ENCODE peak calls at places on chromosomes 5 and 9, in ten cellular contexts. B is mammary epithelial cell, G is fibroblast of lung, J is SK-N-MC, W is HCT116, R is GM23248, O is neuronal stem cell, D is mesendoderm, L is IMR-90, Q is colonic mucosa. P is an unnamed sample.

GRCh38 chr5:71482132-71482531 is 26.7 kb downstream of the BDP1 start:
- DNase-seq in B (peak), G (peak), J (no peak), W (no peak), R (peak), O (no peak), D (no peak), L (peak), Q (peak), P (no peak)

GRCh38 chr5:68041293-68041692 is 174.3 kb upstream of the PIK3R1 start:
- DNase-seq in B (no peak), G (no peak), J (no peak), W (no peak), R (no peak), O (no peak), D (no peak), L (no peak), Q (no peak), P (no peak)

GRCh38 chr5:133409210-133409674 is 203.1 kb downstream of the FSTL4 start:
- DNase-seq in B (no peak), G (no peak), J (no peak), W (no peak), R (no peak), O (no peak), D (no peak), L (no peak), Q (no peak), P (no peak)

GRCh38 chr5:76337949-76338589 is 65.0 kb upstream of the IQGAP2 start:
- DNase-seq in B (peak), G (peak), J (no peak), W (peak), R (peak), O (peak), D (peak), L (peak), Q (peak), P (no peak)

GRCh38 chr9:68562456-68562855 is 21.8 kb upstream of the TMEM252 start:
- DNase-seq in B (no peak), G (no peak), J (no peak), W (no peak), R (no peak), O (no peak), D (peak), L (no peak), Q (no peak), P (no peak)

GRCh38 chr9:73270967-73271722 is 119.5 kb downstream of the ANXA1 start:
- DNase-seq in B (peak), G (peak), J (peak), W (peak), R (peak), O (no peak), D (no peak), L (peak), Q (no peak), P (no peak)

GRCh38 chr9:136016882-136017812 is 56.0 kb upstream of the UBAC1 start:
- DNase-seq in B (no peak), G (no peak), J (no peak), W (no peak), R (no peak), O (no peak), D (no peak), L (no peak), Q (no peak), P (peak)

GRCh38 chr9:127816728-127817127 is 14.0 kb downstream of the FPGS start:
- DNase-seq in B (no peak), G (no peak), J (no peak), W (no peak), R (no peak), O (no peak), D (no peak), L (no peak), Q (no peak), P (no peak)

GRCh38 chr5:81069965-81070364 is 109.8 kb downstream of the RASGRF2 start:
- DNase-seq in B (no peak), G (no peak), J (no peak), W (no peak), R (no peak), O (no peak), D (no peak), L (no peak), Q (no peak), P (no peak)

GRCh38 chr9:71544464-71544863 is 223.8 kb downstream of the CEMIP2 start:
- DNase-seq in B (no peak), G (no peak), J (no peak), W (no peak), R (no peak), O (no peak), D (no peak), L (no peak), Q (no peak), P (no peak)

GRCh38 chr5:18043344-18043743 is 409.1 kb downstream of the TAF11L14 start:
- DNase-seq in B (peak), G (no peak), J (no peak), W (no peak), R (no peak), O (no peak), D (peak), L (no peak), Q (no peak), P (no peak)

DNA sequence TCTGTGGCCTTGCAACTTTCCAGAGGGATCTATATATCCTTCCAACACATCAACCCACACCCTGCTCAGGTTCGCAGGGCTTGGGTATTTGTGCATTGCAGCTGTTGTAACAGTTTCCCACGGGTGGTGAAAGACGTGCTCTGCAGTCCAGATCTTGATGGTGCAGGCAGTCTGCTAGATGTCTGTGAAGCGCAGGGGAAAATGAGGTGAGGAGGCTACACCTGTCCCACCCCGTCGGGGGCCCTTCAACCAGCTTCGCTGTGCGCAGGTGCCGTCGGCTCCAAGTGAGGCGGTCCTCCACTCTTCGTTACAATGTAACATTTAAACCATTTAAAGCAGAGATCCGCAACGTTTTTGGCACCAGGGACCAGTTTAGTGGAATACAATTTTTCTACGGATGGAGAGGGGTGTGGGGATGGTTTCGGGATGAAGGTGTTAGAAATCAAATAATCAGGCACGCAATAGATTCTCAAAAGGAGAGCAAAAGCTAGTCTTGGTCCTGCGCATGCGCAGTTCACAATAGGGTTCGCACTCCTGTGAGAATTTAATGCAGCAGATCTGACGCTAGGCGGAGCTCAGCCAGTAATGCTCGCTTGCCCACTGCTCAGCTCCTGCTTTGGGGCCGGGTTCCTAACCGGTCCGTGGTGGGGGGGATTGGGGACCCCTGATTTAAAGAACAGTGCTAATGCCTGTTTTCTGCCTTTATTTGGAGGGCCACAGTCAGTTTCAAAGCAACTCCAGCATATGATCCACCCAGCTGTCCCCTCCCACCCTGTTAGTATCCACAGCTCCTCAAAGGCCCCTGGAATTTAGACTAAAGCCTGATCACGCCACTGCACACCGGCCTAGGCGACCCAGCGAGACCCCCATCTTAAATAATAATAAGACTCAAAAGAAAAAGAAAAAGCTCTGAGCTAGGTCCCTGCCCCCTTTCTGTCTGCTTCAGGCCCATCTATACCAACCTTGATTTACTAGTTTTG is 97.1 kb upstream of the SELENOP start:
- DNase-seq in B (peak), G (peak), J (peak), W (peak), R (peak), O (peak), D (peak), L (peak), Q (peak), P (peak)
- H3K9ac ChIP-seq in B (no peak), G (no peak), J (peak), W (no peak), R (peak), O (no peak), D (peak), L (no peak), Q (no peak), P (peak)

DNA sequence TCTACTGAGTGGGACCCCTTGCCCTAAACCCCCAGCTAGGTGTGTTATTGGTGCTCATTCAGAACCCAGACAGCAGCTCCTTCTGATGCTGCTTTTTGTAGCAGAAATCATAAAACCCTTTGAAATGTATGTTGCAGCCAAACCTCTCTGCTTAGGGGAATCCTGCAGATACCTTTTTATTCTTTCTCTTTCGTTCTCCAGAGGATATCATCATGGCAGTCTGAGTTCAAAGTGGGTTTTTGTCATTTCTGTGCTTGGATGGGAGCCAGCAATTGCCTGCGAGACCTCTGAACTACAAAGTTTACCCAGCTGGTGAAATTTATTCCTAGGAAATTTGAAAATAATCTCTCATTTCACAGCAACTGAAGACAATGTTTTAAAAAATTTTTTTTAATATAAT is 42.0 kb upstream of the ACTBL2 start:
- DNase-seq in B (no peak), G (no peak), J (no peak), W (no peak), R (no peak), O (no peak), D (no peak), L (no peak), Q (no peak), P (no peak)
- H3K27ac ChIP-seq in B (no peak), G (no peak), J (no peak), W (no peak), R (no peak), O (peak), D (no peak), L (no peak), Q (no peak), P (no peak)

GRCh38 chr9:27467486-27467885 is 56.6 kb upstream of the IFNK start:
- DNase-seq in B (peak), G (no peak), J (no peak), W (no peak), R (no peak), O (no peak), D (no peak), L (no peak), Q (no peak), P (no peak)

GRCh38 chr9:27469583-27469982 is 54.5 kb upstream of the IFNK start:
- DNase-seq in B (no peak), G (no peak), J (no peak), W (no peak), R (no peak), O (no peak), D (no peak), L (no peak), Q (no peak), P (no peak)

GRCh38 chr9:27468450-27469110 is 55.5 kb upstream of the IFNK start:
- DNase-seq in B (no peak), G (no peak), J (no peak), W (no peak), R (no peak), O (no peak), D (no peak), L (no peak), Q (no peak), P (no peak)

GRCh38 chr9:27470291-27470805 is 53.7 kb upstream of the IFNK start:
- DNase-seq in B (no peak), G (no peak), J (no peak), W (no peak), R (no peak), O (no peak), D (no peak), L (no peak), Q (no peak), P (no peak)

DNA sequence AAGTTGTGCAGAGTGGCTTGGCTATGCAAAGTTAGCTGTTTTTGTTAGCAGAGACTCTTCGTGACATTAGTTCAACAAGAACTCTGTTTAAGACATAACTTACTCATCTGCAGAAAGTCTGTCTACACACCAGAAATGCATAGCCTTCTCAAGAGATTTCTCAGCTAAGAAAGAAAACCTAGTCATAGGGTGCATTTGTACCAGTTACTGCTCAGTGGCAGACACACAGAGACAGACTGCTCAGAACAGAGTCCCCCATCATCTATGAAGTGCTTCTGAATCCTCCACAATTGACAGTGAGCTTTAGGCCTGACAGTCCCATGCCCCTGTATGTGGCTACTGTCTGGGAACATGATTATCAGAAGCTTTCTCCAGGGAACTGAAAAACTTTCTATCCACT is 56.1 kb upstream of the IFNK start:
- DNase-seq in B (no peak), G (no peak), J (no peak), W (no peak), R (no peak), O (no peak), D (no peak), L (no peak), Q (no peak), P (no peak)
- H3K9ac ChIP-seq in B (no peak), G (no peak), J (no peak), W (no peak), R (no peak), O (no peak), D (no peak), L (no peak), Q (no peak), P (no peak)

GRCh38 chr5:439181-439580 is 3.8 kb upstream of the EXOC3 start:
- DNase-seq in B (no peak), G (no peak), J (no peak), W (no peak), R (no peak), O (no peak), D (no peak), L (no peak), Q (no peak), P (no peak)
- H3K27ac ChIP-seq in B (no peak), G (no peak), J (no peak), W (no peak), R (no peak), O (no peak), D (no peak), L (no peak), Q (no peak), P (no peak)

DNA sequence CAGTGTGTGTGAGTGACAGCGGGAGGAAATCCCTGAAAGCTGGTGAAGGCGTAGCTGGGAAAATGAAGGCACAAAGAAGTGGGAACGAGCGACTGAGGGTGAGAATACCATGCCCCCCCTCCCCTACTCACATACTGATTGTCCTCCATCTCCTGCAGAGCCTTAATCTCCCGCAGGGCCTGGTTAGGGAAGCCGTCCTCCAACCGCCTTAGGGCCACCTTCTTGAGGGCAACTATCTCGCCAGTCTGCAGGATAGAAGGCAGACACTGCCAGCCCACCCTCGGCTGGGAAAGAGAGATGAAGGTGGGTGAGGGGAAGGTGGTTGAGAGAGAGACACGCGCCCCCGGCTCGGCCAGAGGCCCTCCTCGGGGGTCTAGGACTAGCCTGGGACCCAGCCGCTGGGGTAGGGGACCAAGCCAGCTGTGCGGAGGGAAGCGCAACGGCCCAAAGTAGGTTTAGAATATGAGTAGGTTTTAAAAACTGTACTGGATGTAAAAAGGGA is 491 bp downstream of the CDK20 start:
- DNase-seq in B (peak), G (no peak), J (no peak), W (no peak), R (no peak), O (peak), D (peak), L (no peak), Q (no peak), P (no peak)
- H3K9ac ChIP-seq in B (peak), G (peak), J (peak), W (peak), R (peak), O (peak), D (peak), L (peak), Q (peak), P (peak)

GRCh38 chr9:21616082-21616778 is 134.1 kb upstream of the IFNE start:
- DNase-seq in B (peak), G (peak), J (no peak), W (peak), R (peak), O (no peak), D (peak), L (peak), Q (no peak), P (no peak)
- H3K27ac ChIP-seq in B (peak), G (peak), J (peak), W (peak), R (peak), O (no peak), D (no peak), L (peak), Q (no peak), P (no peak)

GRCh38 chr9:137236238-137236935 is 4.7 kb upstream of the TUBB4B start:
- DNase-seq in B (peak), G (peak), J (no peak), W (no peak), R (peak), O (peak), D (peak), L (peak), Q (peak), P (peak)

GRCh38 chr9:137234758-137235423 is 4.2 kb downstream of the SLC34A3 start:
- DNase-seq in B (no peak), G (no peak), J (no peak), W (no peak), R (no peak), O (no peak), D (no peak), L (no peak), Q (no peak), P (no peak)

GRCh38 chr9:137235424-137236237 is 4.9 kb downstream of the SLC34A3 start:
- DNase-seq in B (no peak), G (no peak), J (no peak), W (no peak), R (no peak), O (no peak), D (no peak), L (no peak), Q (no peak), P (no peak)

GRCh38 chr9:137237759-137238726 is 3.0 kb upstream of the TUBB4B start:
- DNase-seq in B (no peak), G (no peak), J (no peak), W (no peak), R (no peak), O (no peak), D (no peak), L (no peak), Q (peak), P (no peak)

GRCh38 chr9:137236936-137237421 is 4.1 kb upstream of the TUBB4B start:
- DNase-seq in B (no peak), G (no peak), J (no peak), W (no peak), R (no peak), O (no peak), D (no peak), L (no peak), Q (no peak), P (no peak)
- H3K9ac ChIP-seq in B (no peak), G (no peak), J (no peak), W (peak), R (no peak), O (peak), D (no peak), L (no peak), Q (peak), P (no peak)

GRCh38 chr5:112491257-112491656 is 72.2 kb upstream of the EPB41L4A start:
- DNase-seq in B (no peak), G (no peak), J (no peak), W (peak), R (peak), O (no peak), D (peak), L (peak), Q (no peak), P (no peak)

DNA sequence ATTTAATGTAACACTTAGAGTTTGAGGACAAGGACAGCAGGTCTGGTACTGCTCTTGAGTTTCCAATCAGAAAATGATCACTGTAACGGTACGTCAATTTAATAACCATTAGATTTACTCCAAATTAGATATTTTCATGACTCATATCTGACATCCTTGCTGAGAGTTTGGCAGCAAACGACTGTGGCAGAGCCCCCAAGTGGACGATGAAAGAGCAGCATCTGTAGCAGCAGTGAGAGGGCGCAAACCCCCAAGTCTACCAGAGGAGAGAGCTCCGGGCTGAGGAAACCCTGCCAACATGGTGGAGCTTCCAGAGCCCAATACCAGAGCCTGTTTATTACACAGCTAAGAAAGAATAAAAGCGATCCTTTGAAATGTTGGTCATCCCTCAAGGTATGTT is 73.2 kb upstream of the EPB41L4A start:
- DNase-seq in B (peak), G (peak), J (no peak), W (peak), R (peak), O (peak), D (peak), L (peak), Q (no peak), P (peak)
- H3K27ac ChIP-seq in B (no peak), G (no peak), J (no peak), W (no peak), R (no peak), O (no peak), D (no peak), L (no peak), Q (no peak), P (no peak)